ENCODE peak calls at places on chromosomes 4 and X, in ten cellular contexts. S, P, F, Z, U, H, I, A, V and G are unnamed samples.

GRCh38 chr4:176226736-176227135 is 31.4 kb upstream of the SPATA4 start:
- DNase-seq in P (no peak), Z (no peak), H (no peak), A (no peak), U (no peak), S (no peak), F (no peak), V (no peak), I (no peak), G (no peak)

GRCh38 chrX:68417651-68418050 is 15.6 kb downstream of the OPHN1 start:
- DNase-seq in V (no peak), H (no peak), S (no peak), P (no peak), I (no peak), U (no peak), Z (no peak), F (no peak), A (no peak), G (no peak)

GRCh38 chr4:138405934-138406567 is 163.9 kb upstream of the SLC7A11 start:
- DNase-seq in I (no peak), F (peak; percentile 12), S (no peak), A (no peak), P (no peak), U (no peak), V (peak; percentile 60), H (no peak), Z (peak; percentile 15), G (no peak)

GRCh38 chr4:141022221-141022760 is 111.0 kb downstream of the RNF150 start:
- DNase-seq in I (no peak), V (peak; percentile 59), P (no peak), F (no peak), A (no peak), Z (no peak), S (no peak), H (no peak), U (no peak), G (no peak)

GRCh38 chr4:38673109-38673978 is 9.3 kb downstream of the KLF3 start:
- DNase-seq in H (no peak), A (peak; percentile 28), S (peak; percentile 79), U (no peak), Z (no peak), V (peak; percentile 19), F (peak; percentile 67), P (peak; percentile 70), I (no peak), G (peak; percentile 46)

GRCh38 chr4:32042486-32042885 is 1322.3 kb downstream of the PCDH7 start:
- DNase-seq in A (no peak), U (no peak), V (no peak), Z (no peak), F (no peak), P (no peak), I (no peak), H (no peak), S (no peak), G (no peak)

GRCh38 chr4:5395781-5396180 is 312.6 kb downstream of the EVC2 start:
- DNase-seq in V (no peak), U (no peak), I (no peak), P (no peak), A (no peak), Z (no peak), H (no peak), S (no peak), F (no peak), G (no peak)

GRCh38 chr4:5821665-5822358 is 71.1 kb downstream of the CRMP1 start:
- DNase-seq in A (peak; percentile 71), H (peak; percentile 42), P (no peak), I (no peak), Z (no peak), S (no peak), F (no peak), V (no peak), U (peak; percentile 5), G (peak; percentile 78)

GRCh38 chr4:173317003-173317402 is 17.2 kb downstream of the HMGB2 start:
- DNase-seq in U (peak; percentile 29), V (no peak), S (no peak), Z (no peak), H (no peak), P (no peak), F (no peak), A (peak; percentile 52), I (no peak), G (peak; percentile 51)

GRCh38 chrX:16804923-16805464 is 18.7 kb downstream of the TXLNG start:
- DNase-seq in A (no peak), S (no peak), P (no peak), I (no peak), F (no peak), U (no peak), H (no peak), V (no peak), Z (no peak), G (no peak)
- TF ChIP-seq CTCF in A (no peak), S (no peak), P (no peak), I (no peak), F (no peak), U (no peak), H (no peak), V (no peak), Z (no peak), G (no peak)

DNA sequence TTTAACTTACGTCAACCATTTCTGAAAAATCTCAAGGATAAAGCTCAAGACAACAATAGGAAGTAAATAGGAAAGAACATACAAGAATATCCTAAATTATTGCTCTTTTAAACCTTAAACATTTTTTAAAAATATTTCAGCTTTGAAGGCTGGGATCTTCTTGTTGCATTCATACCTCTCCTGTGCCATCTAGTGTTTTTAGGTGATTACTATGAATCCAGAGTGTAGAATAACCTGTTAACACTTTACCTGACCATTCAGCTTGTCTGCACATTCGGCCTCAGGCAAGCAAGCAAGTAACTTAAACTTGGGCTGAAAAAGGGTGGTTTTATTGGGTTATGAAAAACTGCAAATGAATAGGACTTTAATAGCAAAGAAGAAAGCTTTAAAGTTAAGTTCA is 507.8 kb upstream of the INTU start:
- DNase-seq in H (no peak), Z (no peak), F (no peak), U (no peak), A (no peak), S (no peak), V (no peak), I (no peak), P (peak; percentile 9), G (no peak)
- TF ChIP-seq CTCF in H (no peak), Z (no peak), F (peak; percentile 28), U (no peak), A (no peak), S (no peak), V (peak; percentile 29), I (no peak), P (peak; percentile 39), G (peak; percentile 53)

DNA sequence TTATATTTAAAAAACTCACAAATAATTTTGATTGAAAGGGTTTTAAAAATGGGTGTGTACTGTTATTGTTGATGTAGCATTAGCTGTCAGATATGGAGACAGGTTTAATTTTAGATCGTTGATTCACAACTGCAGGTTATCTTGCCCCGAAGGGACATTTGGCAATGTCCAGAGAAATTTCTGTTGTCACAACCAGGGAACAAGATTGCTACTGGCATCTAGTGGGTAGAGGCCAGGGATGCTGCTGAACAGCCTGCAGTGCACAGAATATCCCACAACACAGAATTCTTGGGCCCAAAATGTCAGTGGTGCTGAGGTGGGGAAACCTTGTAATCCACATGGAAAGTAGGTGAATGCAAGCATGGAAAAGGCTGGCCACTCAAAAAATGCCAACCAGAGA is 114.9 kb downstream of the MAGEB17 start:
- DNase-seq in S (no peak), P (no peak), I (no peak), A (no peak), V (no peak), H (no peak), Z (no peak), F (no peak), U (no peak), G (no peak)
- TF ChIP-seq CTCF in S (no peak), P (no peak), I (no peak), A (no peak), V (no peak), H (no peak), Z (no peak), F (no peak), U (no peak), G (no peak)

DNA sequence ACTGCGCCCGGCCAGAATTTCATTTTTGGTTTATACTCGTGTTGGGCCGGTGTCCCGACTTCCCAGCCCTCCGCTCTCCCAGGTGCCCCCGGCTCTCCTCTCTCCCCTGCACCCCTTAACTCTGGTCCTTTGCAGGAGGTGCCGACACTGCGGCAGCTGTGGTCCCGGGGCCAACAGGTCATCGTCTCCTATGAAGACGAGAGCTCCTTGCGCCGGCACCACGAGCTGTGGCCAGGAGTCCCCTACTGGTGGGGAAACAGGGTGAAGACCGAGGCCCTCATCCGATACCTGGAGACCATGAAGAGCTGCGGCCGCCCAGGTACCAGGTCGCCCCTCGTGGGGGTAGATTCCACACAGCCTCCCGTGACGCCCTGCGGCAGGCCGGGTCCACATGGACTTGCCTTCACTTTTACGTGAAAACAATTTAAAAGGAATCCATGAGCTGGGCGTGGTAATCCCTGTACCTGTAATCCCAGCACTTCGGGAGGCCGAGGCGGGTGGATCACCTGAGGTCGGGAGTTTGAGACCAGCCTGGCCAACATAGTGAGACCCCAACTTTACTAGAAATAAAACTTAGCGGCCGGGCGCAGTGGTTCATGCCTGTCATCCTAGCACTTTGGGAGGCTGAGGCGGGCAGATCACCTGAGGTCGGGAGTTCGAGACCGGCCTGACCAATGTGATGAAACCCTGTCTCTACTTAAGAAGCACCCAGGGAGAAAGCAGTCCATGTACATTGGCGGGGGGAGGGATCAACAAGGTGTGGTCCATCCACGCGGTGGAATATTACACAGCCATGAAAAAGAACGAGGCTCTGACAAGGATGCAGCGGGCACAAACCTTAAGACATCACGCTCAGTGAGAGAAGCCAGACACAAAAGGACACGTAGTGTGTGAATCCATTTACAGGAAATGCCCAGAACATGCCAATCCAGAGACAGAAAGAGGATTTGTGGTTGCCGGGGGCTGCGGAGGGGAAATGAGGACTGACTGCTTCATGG is 12.0 kb downstream of the PLCXD1 start:
- DNase-seq in I (no peak), A (no peak), Z (no peak), H (no peak), V (no peak), S (peak; percentile 56), F (no peak), P (no peak), U (no peak), G (no peak)
- TF ChIP-seq CTCF in I (no peak), A (no peak), Z (no peak), H (no peak), V (no peak), S (no peak), F (no peak), P (no peak), U (no peak), G (no peak)

DNA sequence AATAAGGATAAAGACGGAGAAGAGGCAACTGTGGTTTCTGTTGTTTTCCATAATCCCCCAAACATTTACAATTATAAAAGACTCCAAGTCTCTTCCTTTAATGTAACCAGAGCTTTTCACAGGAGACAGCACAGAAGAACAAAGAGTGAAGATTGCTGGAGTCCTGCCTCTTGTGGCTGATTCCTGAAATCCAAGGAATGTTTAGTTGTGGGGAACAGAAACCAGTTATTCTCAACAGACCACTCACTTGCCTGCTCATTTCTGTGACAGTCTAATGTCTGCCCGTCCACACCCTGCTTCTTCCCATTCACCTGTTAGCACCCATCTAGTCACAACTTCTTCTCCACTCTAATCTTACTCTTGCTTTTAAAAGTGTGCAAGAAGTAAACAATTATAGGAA is 12.1 kb downstream of the TEX13B start:
- DNase-seq in H (no peak), Z (no peak), I (no peak), P (no peak), A (no peak), V (no peak), F (no peak), S (no peak), U (no peak), G (no peak)
- TF ChIP-seq CTCF in H (no peak), Z (no peak), I (no peak), P (no peak), A (no peak), V (no peak), F (no peak), S (no peak), U (no peak), G (no peak)

GRCh38 chr4:74897390-74897789 is 35.5 kb upstream of the PARM1 start:
- DNase-seq in S (no peak), V (no peak), I (no peak), Z (no peak), H (no peak), U (no peak), F (no peak), A (no peak), P (no peak), G (no peak)
- TF ChIP-seq CTCF in S (no peak), V (no peak), I (no peak), Z (no peak), H (no peak), U (no peak), F (no peak), A (no peak), P (no peak), G (no peak)